ENCODE peak calls at places on chromosomes 3 and 15, in four cellular contexts. U, V, I and N are unnamed samples.

GRCh38 chr3:17122758-17123157 is 238.0 kb downstream of the PLCL2 start:
- DNase-seq in V (no peak), I (no peak), U (no peak), N (no peak)

GRCh38 chr3:59771760-59772159 is 721.9 kb upstream of the CFAP20DC start:
- DNase-seq in V (no peak), U (no peak), I (no peak), N (no peak)

GRCh38 chr3:140922634-140923033 is 19.0 kb upstream of the SLC25A36 start:
- DNase-seq in U (no peak), V (no peak), I (no peak), N (no peak)

GRCh38 chr15:47415539-47415971 is 301.8 kb upstream of the SEMA6D start:
- DNase-seq in U (no peak), I (no peak), V (no peak), N (no peak)

GRCh38 chr3:139935071-139935865 is at the start of gene CLSTN2:
- DNase-seq in V (peak; percentile 92), I (no peak), U (no peak), N (no peak)

GRCh38 chr3:71926242-71926560 is 141.3 kb upstream of the PROK2 start:
- DNase-seq in V (peak; percentile 45), I (peak; percentile 17), U (peak; percentile 43), N (peak; percentile 65)

GRCh38 chr15:70055601-70056051 is 42.1 kb downstream of the TLE3 start:
- DNase-seq in I (peak; percentile 12), V (peak; percentile 92), U (no peak), N (no peak)

GRCh38 chr3:132351222-132351806 is 34.1 kb downstream of the ACP3 start:
- DNase-seq in V (no peak), U (no peak), I (no peak), N (no peak)

GRCh38 chr3:73056365-73057150 is 4.9 kb upstream of the EBLN2 start:
- DNase-seq in U (no peak), I (no peak), V (peak; percentile 42), N (peak; percentile 32)

GRCh38 chr3:60403866-60404265 is 847.4 kb downstream of the FHIT start:
- DNase-seq in U (no peak), V (no peak), I (no peak), N (no peak)

GRCh38 chr3:43286886-43287301 is 554 bp downstream of the SNRK start:
- DNase-seq in U (no peak), V (peak; percentile 79), I (no peak), N (no peak)

GRCh38 chr15:38683382-38684242 is 119.0 kb upstream of the RASGRP1 start:
- DNase-seq in V (peak; percentile 43), U (no peak), I (peak; percentile 28), N (peak; percentile 27)

GRCh38 chr3:56125358-56126005 is 342.8 kb downstream of the ERC2 start:
- DNase-seq in V (peak; percentile 62), U (no peak), I (no peak), N (no peak)

GRCh38 chr15:40137011-40137906 is 23.6 kb upstream of the BUB1B start:
- DNase-seq in U (no peak), I (no peak), V (no peak), N (no peak)

GRCh38 chr3:15317164-15317477 is 15.3 kb downstream of the SH3BP5 start:
- DNase-seq in V (no peak), U (no peak), I (no peak), N (no peak)

GRCh38 chr15:91263632-91264477 is 163.8 kb downstream of the SV2B start:
- DNase-seq in I (no peak), V (no peak), U (no peak), N (no peak)

GRCh38 chr15:28992996-28993719 is 107.4 kb downstream of the APBA2 start:
- DNase-seq in I (no peak), V (no peak), U (no peak), N (no peak)

GRCh38 chr15:53133255-53133654 is 343.1 kb upstream of the ONECUT1 start:
- DNase-seq in V (no peak), I (no peak), U (no peak), N (no peak)

GRCh38 chr3:8713901-8714759 is 19.5 kb upstream of the CAV3 start:
- DNase-seq in U (no peak), V (no peak), I (peak; percentile 69), N (peak; percentile 24)

GRCh38 chr15:73686781-73687256 is 2.6 kb downstream of the CD276 start:
- DNase-seq in V (no peak), U (no peak), I (no peak), N (no peak)

GRCh38 chr3:115562636-115563267 is 60.6 kb upstream of the GAP43 start:
- DNase-seq in U (no peak), V (no peak), I (no peak), N (no peak)

GRCh38 chr15:76209948-76210347 is 101.3 kb downstream of the ETFA start:
- DNase-seq in U (no peak), V (no peak), I (peak; percentile 38), N (no peak)

GRCh38 chr3:59482001-59482400 is 432.2 kb upstream of the CFAP20DC start:
- DNase-seq in I (no peak), U (no peak), V (no peak), N (no peak)

GRCh38 chr15:81292516-81293001 is 31.4 kb downstream of the STARD5 start:
- DNase-seq in I (no peak), U (no peak), V (no peak), N (no peak)

GRCh38 chr3:186452517-186452916 is 90.5 kb upstream of the DGKG start:
- DNase-seq in I (no peak), U (no peak), V (no peak), N (peak; percentile 21)

GRCh38 chr3:71779674-71780377 is 5.1 kb downstream of the PROK2 start:
- DNase-seq in U (no peak), V (no peak), I (no peak), N (no peak)

DNA sequence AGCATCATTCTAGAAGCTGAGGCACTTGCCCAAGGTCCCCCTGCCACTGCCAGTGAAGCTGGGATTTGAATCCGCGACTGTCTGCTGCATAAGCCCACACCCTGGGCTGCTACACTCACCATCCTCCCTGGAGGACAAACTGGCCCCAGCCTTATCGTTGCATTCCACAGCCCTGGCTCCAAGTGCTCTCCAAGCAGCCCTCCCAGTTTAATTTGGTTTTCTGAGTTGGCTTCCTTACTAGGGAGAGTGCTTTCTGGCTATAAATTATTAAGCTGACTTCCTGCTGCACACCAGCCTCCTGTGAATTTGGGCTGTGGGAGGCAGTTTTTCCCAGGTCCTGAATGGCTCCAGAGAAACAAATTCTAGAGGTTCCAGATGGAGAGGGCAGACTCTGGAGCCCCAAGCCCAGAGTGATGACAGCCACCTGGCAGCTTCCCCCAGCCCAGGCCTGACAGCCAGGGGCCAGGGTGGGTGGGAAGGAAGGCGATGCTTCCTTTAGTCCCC is 69.8 kb downstream of the SEMA5B start:
- DNase-seq in I (no peak), U (no peak), V (no peak), N (no peak)
- TF ChIP-seq SIN3A in I (no peak), U (no peak), V (no peak), N (no peak)

DNA sequence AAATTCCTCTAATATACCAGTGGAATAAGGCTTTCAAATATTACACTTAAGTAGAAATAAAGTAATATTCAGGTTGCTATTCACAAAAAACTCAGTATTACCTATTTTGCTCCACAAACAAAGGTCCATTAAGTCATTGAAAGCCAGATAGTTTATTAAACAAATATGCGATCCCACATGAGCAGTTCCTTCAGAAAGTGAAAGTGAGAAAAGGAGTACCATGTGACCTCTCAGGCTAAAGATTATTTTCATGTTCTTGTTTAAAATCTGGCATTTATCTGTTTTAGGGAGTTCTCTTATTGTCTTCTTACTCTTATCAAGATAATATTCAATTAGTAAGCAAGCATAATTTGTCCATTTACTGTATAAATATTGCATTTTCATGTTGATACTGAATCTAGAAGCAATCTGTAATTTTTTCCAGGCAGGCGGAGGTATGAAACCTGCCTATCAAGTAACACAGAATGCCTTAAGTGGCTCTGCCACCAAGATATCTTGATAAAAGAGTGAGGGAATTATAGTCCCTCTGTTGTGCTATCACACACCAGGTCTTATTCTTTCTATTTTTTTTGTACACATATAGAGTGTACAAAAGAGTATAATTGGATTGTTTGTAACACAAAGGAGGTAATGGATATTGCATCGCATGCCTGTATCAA is 20.1 kb upstream of the PLSCR5 start:
- DNase-seq in I (no peak), U (no peak), V (no peak), N (no peak)
- H3K9ac ChIP-seq in I (no peak overlapping the region), U (no peak overlapping the region), V (no peak overlapping the region), N (no peak overlapping the region)

DNA sequence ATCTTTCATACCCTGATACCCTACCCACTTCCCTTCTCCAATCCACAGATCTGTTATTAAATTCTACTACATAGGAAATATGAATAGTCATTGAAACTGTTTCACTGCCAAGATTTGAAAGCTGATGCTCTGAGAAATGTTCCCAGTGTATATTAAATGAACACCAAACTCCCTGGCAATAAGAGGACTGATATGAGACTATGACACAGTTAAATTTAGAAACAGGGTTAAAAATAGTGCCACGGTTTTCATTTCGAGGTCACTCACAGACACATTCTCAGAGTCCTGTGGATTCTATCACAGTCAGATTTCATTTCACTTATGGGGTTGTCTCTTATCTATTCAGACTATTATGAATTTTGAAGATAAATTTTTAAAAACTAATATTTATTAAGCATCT is 27.2 kb upstream of the GBE1 start:
- DNase-seq in V (no peak), I (no peak), U (no peak), N (no peak)
- TF ChIP-seq SIN3A in V (no peak), I (no peak), U (no peak), N (no peak)

DNA sequence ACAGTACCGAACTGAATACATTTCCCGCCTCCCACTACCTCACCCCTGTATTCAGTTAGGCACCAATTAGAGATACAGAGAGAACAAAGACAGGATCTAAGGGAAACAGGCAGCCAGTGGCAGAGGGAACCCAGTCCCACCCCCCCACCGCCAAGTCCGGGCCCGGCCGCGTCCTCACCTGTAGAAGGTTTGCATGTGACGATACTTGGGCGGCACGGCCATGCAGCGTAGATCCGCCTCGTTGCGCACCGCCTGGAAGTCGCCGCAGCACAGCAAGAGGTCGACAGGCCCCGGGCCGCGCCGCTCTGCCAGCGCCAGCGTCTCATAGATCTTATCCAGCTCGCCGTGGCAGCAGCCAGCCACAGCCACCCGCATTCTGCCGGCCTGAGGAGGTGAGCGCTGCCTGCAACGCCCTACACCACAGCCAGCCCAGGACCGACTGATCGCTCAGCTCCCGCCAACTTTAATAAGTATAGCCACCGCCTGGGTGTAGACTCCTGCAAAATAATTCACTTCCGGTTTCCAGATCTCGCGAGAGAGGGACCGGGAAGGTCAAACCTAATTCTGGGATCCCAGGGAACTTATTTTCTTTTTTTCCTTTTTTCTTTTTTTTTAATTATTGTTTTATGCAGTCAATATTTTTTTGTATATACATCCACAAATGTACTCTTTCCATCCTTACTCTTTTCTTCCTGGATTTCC is at the start of gene DBR1:
- DNase-seq in I (peak; percentile 69), U (no peak), V (peak; percentile 86), N (peak; percentile 78)
- H3K9ac ChIP-seq in I (peak within 1 kb of the TSS; percentile 96), U (peak within 1 kb of the TSS; percentile 75), V (peak within 1 kb of the TSS; percentile 81), N (peak within 1 kb of the TSS; percentile 85)

DNA sequence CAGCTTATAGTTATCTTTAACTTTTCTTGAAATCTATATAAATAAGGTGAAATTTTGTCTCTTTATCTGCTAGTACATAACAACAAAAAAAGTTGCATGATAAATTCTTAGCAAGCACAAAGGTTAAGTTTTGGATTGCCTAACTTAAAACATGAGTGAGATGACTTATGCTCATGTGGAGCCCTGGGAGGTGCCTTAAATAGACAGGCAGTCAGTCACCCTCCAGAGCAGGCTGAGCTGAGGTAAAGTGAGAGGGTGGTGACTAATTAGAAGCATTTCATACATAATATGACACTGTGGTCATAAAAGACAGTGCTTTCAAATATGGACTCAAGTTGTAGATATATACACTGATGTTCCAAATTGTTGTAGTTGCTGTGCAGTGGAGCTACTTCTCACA is 14.6 kb upstream of the MME start:
- DNase-seq in V (no peak), U (no peak), I (no peak), N (no peak)
- TF ChIP-seq SIN3A in V (no peak), U (no peak), I (no peak), N (no peak)

GRCh38 chr3:40333416-40333815 is 23.9 kb downstream of the EIF1B start:
- DNase-seq in I (no peak), V (peak; percentile 25), U (no peak), N (no peak)
- H3K9ac ChIP-seq in I (no peak overlapping the region), V (no peak overlapping the region), U (no peak overlapping the region), N (no peak overlapping the region)